ENCODE peak calls at places on chromosomes 3 and 15, in eight cellular contexts. One of them, this sample, is unnamed.

GRCh38 chr3:63726656-63727055 is 74.2 kb downstream of the SNTN start:
- DNase-seq in NCI-H82: no peak
- DNase-seq in HFFc6: no peak
- DNase-seq in amniotic epithelial cell: peak
- DNase-seq in T-helper 17 cell: no peak
- DNase-seq in stimulated activated CD4-positive, alpha-beta T cell treated with anti-CD3 and anti-CD28 coated beads, Interleukin-1b, Interleukin-23, amount 100 ng/mL, for 4 hours: no peak
- DNase-seq in uterus: no peak
- DNase-seq in substantia nigra: no peak
- DNase-seq in this sample: no peak

GRCh38 chr3:43181202-43181910 is 75.5 kb upstream of the POMGNT2 start:
- DNase-seq in NCI-H82: no peak
- DNase-seq in HFFc6: no peak
- DNase-seq in amniotic epithelial cell: no peak
- DNase-seq in T-helper 17 cell: no peak
- DNase-seq in stimulated activated CD4-positive, alpha-beta T cell treated with anti-CD3 and anti-CD28 coated beads, Interleukin-1b, Interleukin-23, amount 100 ng/mL, for 4 hours: no peak
- DNase-seq in uterus: no peak
- DNase-seq in substantia nigra: no peak
- DNase-seq in this sample: peak

GRCh38 chr15:32029862-32030781 is at the start of gene CHRNA7:
- DNase-seq in NCI-H82: peak
- DNase-seq in HFFc6: no peak
- DNase-seq in amniotic epithelial cell: no peak
- DNase-seq in T-helper 17 cell: no peak
- DNase-seq in stimulated activated CD4-positive, alpha-beta T cell treated with anti-CD3 and anti-CD28 coated beads, Interleukin-1b, Interleukin-23, amount 100 ng/mL, for 4 hours: no peak
- DNase-seq in uterus: peak
- DNase-seq in substantia nigra: peak
- DNase-seq in this sample: peak

GRCh38 chr3:125003369-125003853 is 52.4 kb downstream of the HEG1 start:
- DNase-seq in NCI-H82: no peak
- DNase-seq in HFFc6: peak
- DNase-seq in amniotic epithelial cell: peak
- DNase-seq in T-helper 17 cell: no peak
- DNase-seq in stimulated activated CD4-positive, alpha-beta T cell treated with anti-CD3 and anti-CD28 coated beads, Interleukin-1b, Interleukin-23, amount 100 ng/mL, for 4 hours: no peak
- DNase-seq in uterus: peak
- DNase-seq in substantia nigra: no peak
- DNase-seq in this sample: no peak

GRCh38 chr3:72496055-72496690 is 352.1 kb downstream of the SHQ1 start:
- DNase-seq in NCI-H82: peak
- DNase-seq in HFFc6: no peak
- DNase-seq in amniotic epithelial cell: no peak
- DNase-seq in T-helper 17 cell: no peak
- DNase-seq in stimulated activated CD4-positive, alpha-beta T cell treated with anti-CD3 and anti-CD28 coated beads, Interleukin-1b, Interleukin-23, amount 100 ng/mL, for 4 hours: no peak
- DNase-seq in uterus: no peak
- DNase-seq in substantia nigra: no peak
- DNase-seq in this sample: no peak

GRCh38 chr15:40857601-40858351 is 13.9 kb downstream of the SPINT1 start:
- DNase-seq in NCI-H82: peak
- DNase-seq in HFFc6: peak
- DNase-seq in amniotic epithelial cell: peak
- DNase-seq in T-helper 17 cell: peak
- DNase-seq in stimulated activated CD4-positive, alpha-beta T cell treated with anti-CD3 and anti-CD28 coated beads, Interleukin-1b, Interleukin-23, amount 100 ng/mL, for 4 hours: peak
- DNase-seq in uterus: peak
- DNase-seq in substantia nigra: peak
- DNase-seq in this sample: peak

GRCh38 chr3:172918165-172918564 is 167.6 kb downstream of the ECT2 start:
- DNase-seq in NCI-H82: no peak
- DNase-seq in HFFc6: no peak
- DNase-seq in amniotic epithelial cell: peak
- DNase-seq in T-helper 17 cell: no peak
- DNase-seq in stimulated activated CD4-positive, alpha-beta T cell treated with anti-CD3 and anti-CD28 coated beads, Interleukin-1b, Interleukin-23, amount 100 ng/mL, for 4 hours: no peak
- DNase-seq in uterus: no peak
- DNase-seq in substantia nigra: no peak
- DNase-seq in this sample: no peak

GRCh38 chr3:184135911-184136260 is 728 bp downstream of the EIF2B5 start:
- DNase-seq in NCI-H82: peak
- DNase-seq in HFFc6: no peak
- DNase-seq in amniotic epithelial cell: no peak
- DNase-seq in T-helper 17 cell: no peak
- DNase-seq in stimulated activated CD4-positive, alpha-beta T cell treated with anti-CD3 and anti-CD28 coated beads, Interleukin-1b, Interleukin-23, amount 100 ng/mL, for 4 hours: no peak
- DNase-seq in uterus: no peak
- DNase-seq in substantia nigra: no peak
- DNase-seq in this sample: no peak

GRCh38 chr15:43958894-43959330 is 132.1 kb downstream of the WDR76 start:
- DNase-seq in NCI-H82: no peak
- DNase-seq in HFFc6: peak
- DNase-seq in amniotic epithelial cell: peak
- DNase-seq in T-helper 17 cell: no peak
- DNase-seq in stimulated activated CD4-positive, alpha-beta T cell treated with anti-CD3 and anti-CD28 coated beads, Interleukin-1b, Interleukin-23, amount 100 ng/mL, for 4 hours: no peak
- DNase-seq in uterus: no peak
- DNase-seq in substantia nigra: no peak
- DNase-seq in this sample: no peak

GRCh38 chr3:177035678-177036077 is 161.6 kb downstream of the TBL1XR1 start:
- DNase-seq in NCI-H82: no peak
- DNase-seq in HFFc6: no peak
- DNase-seq in amniotic epithelial cell: no peak
- DNase-seq in T-helper 17 cell: no peak
- DNase-seq in stimulated activated CD4-positive, alpha-beta T cell treated with anti-CD3 and anti-CD28 coated beads, Interleukin-1b, Interleukin-23, amount 100 ng/mL, for 4 hours: no peak
- DNase-seq in uterus: no peak
- DNase-seq in substantia nigra: no peak
- DNase-seq in this sample: no peak

GRCh38 chr15:85976986-85977385 is 102.7 kb upstream of the AGBL1 start:
- DNase-seq in NCI-H82: no peak
- DNase-seq in HFFc6: peak
- DNase-seq in amniotic epithelial cell: no peak
- DNase-seq in T-helper 17 cell: no peak
- DNase-seq in stimulated activated CD4-positive, alpha-beta T cell treated with anti-CD3 and anti-CD28 coated beads, Interleukin-1b, Interleukin-23, amount 100 ng/mL, for 4 hours: no peak
- DNase-seq in uterus: no peak
- DNase-seq in substantia nigra: no peak
- DNase-seq in this sample: no peak

GRCh38 chr3:54322354-54322753 is 200.0 kb downstream of the CACNA2D3 start:
- DNase-seq in NCI-H82: no peak
- DNase-seq in HFFc6: no peak
- DNase-seq in amniotic epithelial cell: no peak
- DNase-seq in T-helper 17 cell: no peak
- DNase-seq in stimulated activated CD4-positive, alpha-beta T cell treated with anti-CD3 and anti-CD28 coated beads, Interleukin-1b, Interleukin-23, amount 100 ng/mL, for 4 hours: no peak
- DNase-seq in uterus: no peak
- DNase-seq in substantia nigra: no peak
- DNase-seq in this sample: no peak